ENCODE peak calls at places on chromosomes 12 and 14, in ten cellular contexts. K, A, H, Z, G, Q, L, F, W and J are unnamed samples.

GRCh38 chr12:23576372-23576771 is 373.1 kb downstream of the SOX5 start:
- DNase-seq in K (no peak), A (no peak), H (no peak), Z (no peak), G (no peak), Q (no peak), L (no peak), F (no peak), W (no peak), J (no peak)

GRCh38 chr14:103136388-103137271 is 13.4 kb downstream of the TNFAIP2 start:
- DNase-seq in K (peak; percentile 75), A (no peak), H (peak; percentile 69), Z (no peak), G (no peak), Q (no peak), L (no peak), F (no peak), W (peak; percentile 54), J (no peak)

GRCh38 chr12:131007031-131007793 is 53.5 kb downstream of the ADGRD1 start:
- DNase-seq in K (peak; percentile 81), A (peak; percentile 45), H (no peak), Z (peak; percentile 41), G (peak; percentile 25), Q (no peak), L (no peak), F (no peak), W (peak; percentile 75), J (no peak)

GRCh38 chr12:91896725-91897515 is 248.7 kb downstream of the BTG1 start:
- DNase-seq in K (peak; percentile 28), A (no peak), H (no peak), Z (no peak), G (no peak), Q (peak; percentile 41), L (no peak), F (no peak), W (no peak), J (peak; percentile 15)

GRCh38 chr12:28899951-28900350 is 249.1 kb upstream of the FAR2 start:
- DNase-seq in K (no peak), A (no peak), H (no peak), Z (no peak), G (no peak), Q (no peak), L (no peak), F (no peak), W (no peak), J (no peak)

GRCh38 chr12:66061076-66061475 is 69.5 kb downstream of the LLPH start:
- DNase-seq in K (no peak), A (no peak), H (no peak), Z (no peak), G (peak; percentile 16), Q (no peak), L (no peak), F (no peak), W (no peak), J (no peak)

GRCh38 chr12:84807249-84807648 is 105.3 kb downstream of the SLC6A15 start:
- DNase-seq in K (no peak), A (no peak), H (no peak), Z (no peak), G (no peak), Q (no peak), L (no peak), F (no peak), W (no peak), J (no peak)

GRCh38 chr12:118773956-118774723 is 207.2 kb upstream of the SRRM4 start:
- DNase-seq in K (no peak), A (no peak), H (no peak), Z (no peak), G (no peak), Q (no peak), L (no peak), F (peak; percentile 56), W (no peak), J (no peak)

GRCh38 chr14:68556253-68556652 is 236.6 kb downstream of the ZFP36L1 start:
- DNase-seq in K (no peak), A (no peak), H (no peak), Z (no peak), G (no peak), Q (no peak), L (no peak), F (no peak), W (no peak), J (no peak)

GRCh38 chr12:120892265-120892664 is 11.9 kb downstream of the SPPL3 start:
- DNase-seq in K (no peak), A (no peak), H (no peak), Z (no peak), G (no peak), Q (no peak), L (no peak), F (no peak), W (no peak), J (no peak)

GRCh38 chr14:93528884-93529558 is 98.3 kb downstream of the UNC79 start:
- DNase-seq in K (no peak), A (no peak), H (no peak), Z (no peak), G (no peak), Q (no peak), L (no peak), F (no peak), W (no peak), J (no peak)

GRCh38 chr12:83404521-83404920 is 717.8 kb downstream of the TMTC2 start:
- DNase-seq in K (no peak), A (no peak), H (no peak), Z (no peak), G (no peak), Q (no peak), L (no peak), F (no peak), W (no peak), J (no peak)

GRCh38 chr12:109513977-109514376 is 36.5 kb downstream of the UBE3B start:
- DNase-seq in K (no peak), A (no peak), H (no peak), Z (no peak), G (no peak), Q (no peak), L (no peak), F (no peak), W (no peak), J (no peak)

GRCh38 chr12:79555006-79555925 is 135.5 kb downstream of the PAWR start:
- DNase-seq in K (no peak), A (no peak), H (peak; percentile 66), Z (no peak), G (peak; percentile 62), Q (no peak), L (no peak), F (no peak), W (no peak), J (no peak)

GRCh38 chr14:105014032-105014431 is 6.9 kb downstream of the CDCA4 start:
- DNase-seq in K (no peak), A (no peak), H (no peak), Z (no peak), G (no peak), Q (no peak), L (no peak), F (no peak), W (no peak), J (no peak)
- TF ChIP-seq POLR2A in K (no peak), A (no peak), H (no peak), Z (no peak), G (no peak), Q (no peak), L (no peak), F (no peak), W (no peak), J (no peak)

DNA sequence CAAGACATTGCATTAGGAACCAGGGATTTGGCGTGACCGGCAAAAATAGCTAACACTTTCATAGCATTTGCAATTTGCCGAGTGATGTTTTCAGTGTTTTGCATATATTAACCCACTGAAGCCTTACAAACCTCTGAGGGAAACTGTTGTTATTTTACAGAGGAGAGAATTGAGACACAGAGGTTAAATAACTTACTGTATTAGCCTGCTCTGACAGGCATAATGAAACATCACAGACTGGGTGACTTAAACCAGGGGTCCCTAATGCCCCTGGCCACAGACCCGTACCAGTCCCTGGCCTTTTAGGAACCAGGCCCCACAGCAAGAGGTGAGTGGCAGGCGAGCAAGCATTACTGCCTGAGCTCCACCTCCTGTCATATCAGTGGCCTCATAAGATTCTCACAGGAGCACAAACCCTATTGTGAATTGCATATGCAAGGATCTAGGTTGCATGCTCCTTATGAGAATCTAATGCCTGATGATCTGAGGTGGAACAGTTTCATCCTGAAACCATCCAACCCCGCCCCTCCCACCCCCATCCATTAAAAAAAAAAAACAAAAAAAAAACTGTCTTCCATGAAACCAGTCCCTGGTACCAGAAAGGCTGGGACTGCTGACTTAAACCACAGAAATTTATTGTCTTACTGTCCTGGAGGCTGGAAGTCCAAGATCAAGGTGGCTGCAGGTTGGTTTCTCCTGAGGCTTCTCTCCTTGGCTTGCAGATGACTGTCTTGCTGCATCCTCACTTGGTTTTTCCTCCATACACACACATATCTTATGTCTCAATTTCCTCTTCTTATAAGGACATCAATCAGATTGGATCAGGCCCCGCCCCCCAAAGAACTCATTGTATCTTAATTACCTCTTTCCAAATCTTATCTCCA is 235.8 kb downstream of the CHST11 start:
- DNase-seq in K (no peak), A (no peak), H (no peak), Z (no peak), G (no peak), Q (no peak), L (no peak), F (no peak), W (no peak), J (no peak)
- H3K4me1 ChIP-seq in K (no peaks in the 10 kb centered on the region), A (no peaks in the 10 kb centered on the region), H (no peaks in the 10 kb centered on the region), Z (peaks cover 4% of the 10 kb centered on the region), G (no peaks in the 10 kb centered on the region), Q (peaks cover 39% of the 10 kb centered on the region), L (no peaks in the 10 kb centered on the region), F (peaks cover 27% of the 10 kb centered on the region), W (no peaks in the 10 kb centered on the region), J (peaks cover 20% of the 10 kb centered on the region)

GRCh38 chr12:52413787-52414345 is 7.7 kb upstream of the KRT82 start:
- DNase-seq in K (no peak), A (no peak), H (no peak), Z (no peak), G (no peak), Q (no peak), L (no peak), F (no peak), W (no peak), J (no peak)
- TF ChIP-seq CTCF in K (no peak), A (no peak), H (no peak), Z (no peak), G (no peak), Q (no peak), L (no peak), F (no peak), W (no peak), J (no peak)

GRCh38 chr12:54300732-54301427 is at the start of gene NFE2:
- DNase-seq in K (peak; percentile 62), A (no peak), H (peak; percentile 66), Z (peak; percentile 66), G (peak; percentile 58), Q (peak; percentile 83), L (peak; percentile 75), F (peak; percentile 92), W (peak; percentile 74), J (no peak)
- TF ChIP-seq POLR2A in K (no peak), A (no peak), H (no peak), Z (no peak), G (peak; percentile 72), Q (peak; percentile 57), L (no peak), F (peak; percentile 58), W (no peak), J (no peak)

GRCh38 chr12:6965026-6965661 is 5.3 kb downstream of the PHB2 start:
- DNase-seq in K (peak; percentile 89), A (peak; percentile 87), H (peak; percentile 93), Z (peak; percentile 91), G (peak; percentile 72), Q (peak; percentile 86), L (peak; percentile 90), F (no peak), W (peak; percentile 91), J (peak; percentile 74)
- H3K4me1 ChIP-seq in K (peaks cover 39% of the 10 kb centered on the region), A (peaks cover 12% of the 10 kb centered on the region), H (peaks cover 51% of the 10 kb centered on the region), Z (peaks cover 69% of the 10 kb centered on the region), G (peaks cover 57% of the 10 kb centered on the region), Q (peaks cover 54% of the 10 kb centered on the region), L (peaks cover 12% of the 10 kb centered on the region), F (peaks cover 55% of the 10 kb centered on the region), W (peaks cover 23% of the 10 kb centered on the region), J (peaks cover 73% of the 10 kb centered on the region)